ENCODE peak calls at places on chromosome 17, in four cellular contexts. T is H9, O is PC-3, A is mammary epithelial cell. M is an unnamed sample.

GRCh38 chr17:77723071-77723908 is 235.2 kb upstream of the TNRC6C start:
- DNase-seq in A (no peak), T (peak), O (no peak), M (no peak)

GRCh38 chr17:80892900-80893603 is 98.6 kb upstream of the CHMP6 start:
- DNase-seq in A (peak), T (no peak), O (peak), M (peak)

GRCh38 chr17:142876-143784 is 5.8 kb downstream of the SCGB1C2 start:
- DNase-seq in T (no peak), A (no peak), O (no peak), M (no peak)

GRCh38 chr17:55693244-55694216 is 29.1 kb downstream of the TMEM100 start:
- DNase-seq in A (no peak), O (no peak), T (no peak), M (no peak)

GRCh38 chr17:56047321-56047720 is 106.0 kb upstream of the ANKFN1 start:
- DNase-seq in T (no peak), O (no peak), A (no peak), M (no peak)

GRCh38 chr17:81111066-81111465 is 54.2 kb upstream of the PVALEF start:
- DNase-seq in T (no peak), A (no peak), O (no peak), M (no peak)

GRCh38 chr17:40598928-40599627 is 33.8 kb upstream of the CCR7 start:
- DNase-seq in O (no peak), A (no peak), T (no peak), M (no peak)

GRCh38 chr17:21289902-21290571 is 5.5 kb downstream of the MAP2K3 start:
- DNase-seq in A (no peak), O (no peak), T (no peak), M (no peak)

GRCh38 chr17:83204230-83204725 is 124.9 kb downstream of the METRNL start:
- DNase-seq in T (no peak), A (no peak), O (no peak), M (no peak)

GRCh38 chr17:80832266-80832676 is 159.4 kb upstream of the CHMP6 start:
- DNase-seq in T (peak), O (peak), A (peak), M (no peak)

GRCh38 chr17:10171057-10171456 is 27.3 kb downstream of the GAS7 start:
- DNase-seq in A (no peak), T (no peak), O (no peak), M (no peak)
- H3K9ac ChIP-seq in A (no peak), T (no peak), O (no peak), M (no peak)

GRCh38 chr17:50453901-50454300 is 14.8 kb downstream of the CHAD start:
- DNase-seq in O (no peak), T (no peak), A (no peak), M (no peak)

GRCh38 chr17:50452627-50453300 is 15.9 kb downstream of the CHAD start:
- DNase-seq in O (peak), T (no peak), A (peak), M (peak)

GRCh38 chr17:50457621-50458020 is 11.1 kb downstream of the CHAD start:
- DNase-seq in T (no peak), A (no peak), O (no peak), M (no peak)

GRCh38 chr17:50447870-50448573 is 20.7 kb downstream of the CHAD start:
- DNase-seq in O (peak), A (no peak), T (no peak), M (no peak)

DNA sequence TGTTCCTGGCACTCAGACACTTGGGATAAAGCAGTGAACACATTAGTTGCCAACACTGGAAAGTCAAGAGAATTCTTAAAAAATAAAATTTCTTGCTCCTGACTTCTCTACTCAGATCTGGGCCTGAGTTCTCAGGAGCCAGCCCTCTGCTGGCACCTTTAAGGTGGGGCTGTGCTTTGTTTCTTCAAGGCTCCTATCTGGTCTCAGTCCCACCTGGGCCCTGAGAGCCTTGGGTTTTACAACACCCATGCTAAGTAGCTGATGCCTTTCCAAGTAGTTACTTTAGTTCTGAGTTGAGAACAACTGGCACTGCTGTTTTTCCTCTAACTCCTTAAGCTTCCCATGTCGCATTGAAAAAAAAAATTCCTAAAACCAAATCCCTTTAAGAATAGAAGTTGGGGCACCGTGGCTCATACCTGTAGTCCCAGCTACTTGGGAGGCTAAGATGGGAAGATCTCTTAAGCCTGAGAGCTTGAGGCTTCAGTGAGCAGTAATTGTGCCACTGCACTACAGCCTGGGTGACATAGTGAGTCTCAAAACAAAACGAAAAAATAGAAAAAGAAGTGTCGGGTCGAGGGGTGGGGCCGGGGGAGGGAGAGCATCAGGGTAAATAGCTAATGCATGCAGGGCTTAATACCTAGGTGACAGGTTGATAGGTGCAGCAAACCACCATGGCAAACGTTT is 16.6 kb downstream of the CHAD start:
- DNase-seq in T (no peak), A (no peak), O (no peak), M (no peak)
- H3K4me2 ChIP-seq in T (no peak), A (no peak), O (peak), M (no peak)

GRCh38 chr17:3719265-3719664 is 4.4 kb upstream of the HASPIN start:
- DNase-seq in T (no peak), O (no peak), A (no peak), M (no peak)
- H3K9ac ChIP-seq in T (no peak), O (no peak), A (no peak), M (no peak)

GRCh38 chr17:74935585-74936469 is at the start of gene OTOP3:
- DNase-seq in O (no peak), T (no peak), A (no peak), M (no peak)

GRCh38 chr17:74938194-74938950 is 2.7 kb downstream of the OTOP3 start:
- DNase-seq in O (no peak), A (no peak), T (no peak), M (no peak)

GRCh38 chr17:74937064-74938051 is 1.7 kb downstream of the OTOP3 start:
- DNase-seq in A (no peak), O (peak), T (no peak), M (no peak)

GRCh38 chr17:74935048-74935447 is 650 bp upstream of the OTOP3 start:
- DNase-seq in A (no peak), O (no peak), T (no peak), M (no peak)

DNA sequence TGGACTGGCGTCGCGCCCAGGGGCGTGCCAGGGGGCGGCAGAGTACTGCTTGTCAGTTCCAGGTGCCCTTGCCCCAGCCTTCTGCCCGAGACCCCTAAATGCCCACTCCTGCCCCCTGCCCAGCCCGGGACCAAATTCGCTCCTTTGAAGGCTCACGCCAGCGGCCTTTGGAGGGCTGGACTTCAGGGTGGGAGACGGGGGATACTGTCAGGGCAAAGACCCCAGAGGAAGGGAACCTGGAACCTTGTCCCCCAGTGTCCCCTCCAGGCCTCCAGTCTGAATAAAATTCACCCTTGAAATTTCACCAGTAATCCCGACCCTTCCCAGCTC is 737 bp downstream of the OTOP3 start:
- DNase-seq in O (no peak), T (no peak), A (no peak), M (no peak)
- H3K4me2 ChIP-seq in O (peak), T (peak), A (peak), M (no peak)

GRCh38 chr17:17098426-17099035 is 56.3 kb downstream of the MPRIP start:
- DNase-seq in O (no peak), T (no peak), A (no peak), M (no peak)
- H3K9ac ChIP-seq in O (no peak), T (no peak), A (no peak), M (no peak)

DNA sequence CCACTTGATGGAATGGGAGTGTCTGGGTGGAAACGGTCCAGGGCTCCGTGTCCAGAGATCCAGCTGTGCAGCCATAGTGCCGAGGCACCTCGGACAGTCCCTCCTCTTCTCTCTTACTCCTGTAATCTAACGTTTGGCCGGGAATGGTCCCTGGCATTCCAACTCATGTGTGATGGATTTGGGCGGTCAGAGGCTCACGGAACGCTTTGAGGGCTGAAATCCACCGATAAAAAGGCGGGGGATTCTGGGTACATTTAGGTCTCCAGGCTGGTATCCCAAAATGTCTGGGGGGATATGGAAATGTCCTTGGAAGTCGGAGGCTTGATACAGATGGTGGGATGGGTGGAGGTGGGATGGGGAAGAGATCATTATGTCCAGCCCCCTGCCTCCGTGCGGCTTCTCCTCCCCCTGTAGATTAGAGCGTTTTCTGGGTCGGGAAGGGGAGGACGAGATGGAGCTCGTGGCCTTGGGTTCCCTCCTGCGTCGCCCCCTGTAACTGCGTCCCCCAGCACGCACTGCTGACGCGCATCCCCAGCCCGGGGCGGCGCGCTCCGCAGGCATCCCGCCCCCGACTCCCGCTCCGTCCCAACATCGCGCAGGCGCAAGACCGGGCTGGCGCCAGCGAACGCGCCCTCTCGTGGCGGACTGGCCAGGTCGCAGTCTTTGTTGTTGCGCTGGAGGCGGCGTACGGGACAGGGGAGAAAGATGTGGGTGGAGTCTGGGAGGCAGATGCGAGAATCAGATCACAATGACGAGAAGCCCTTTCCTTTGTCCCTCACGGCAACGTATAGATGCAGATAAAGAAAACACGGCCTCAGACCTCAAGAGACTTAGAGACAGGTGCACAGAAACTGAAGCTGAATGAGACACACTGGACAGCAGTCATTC is 4.5 kb upstream of the SGCA start:
- DNase-seq in A (peak), O (peak), T (peak), M (no peak)
- H3K4me2 ChIP-seq in A (peak), O (peak), T (peak), M (peak)

GRCh38 chr17:48644159-48644558 is 18.0 kb upstream of the HOXB9 start:
- DNase-seq in A (no peak), T (no peak), O (no peak), M (no peak)
- H3K9ac ChIP-seq in A (no peak), T (no peak), O (no peak), M (no peak)

M was measured in keratinocyte.